ENCODE peak calls at places on chromosome 18, in ten cellular contexts. W is ascending aorta, A is neural progenitor cell, D is A549, E is suprapubic skin, I is adrenal gland, L is right lobe of liver, Z is esophagus squamous epithelium, R is thoracic aorta, N is HL-60. G is an unnamed sample.
A peak's percentile ranks its signal among the peaks of the same experiment; 100 is the strongest.

GRCh38 chr18:159037-159652 is 788 bp downstream of the USP14 start:
- DNase-seq in W (no peak), A (peak; percentile 46), D (peak; percentile 18), E (no peak), I (no peak), L (no peak), Z (no peak), R (no peak), N (peak; percentile 14), G (peak; percentile 42)

GRCh38 chr18:67508146-67508545 is 8.4 kb downstream of the DSEL start:
- DNase-seq in W (no peak), A (no peak), D (no peak), E (no peak), I (no peak), L (no peak), Z (no peak), R (no peak), N (no peak), G (no peak)

GRCh38 chr18:25457636-25458035 is 105.7 kb upstream of the ZNF521 start:
- DNase-seq in W (no peak), A (no peak), D (no peak), E (no peak), I (peak; percentile 29), L (no peak), Z (no peak), R (no peak), N (no peak), G (peak; percentile 63)

GRCh38 chr18:37641573-37641972 is 76.0 kb upstream of the CELF4 start:
- DNase-seq in W (no peak), A (no peak), D (no peak), E (no peak), I (no peak), L (no peak), Z (no peak), R (no peak), N (no peak), G (no peak)

GRCh38 chr18:63016270-63016669 is 300.9 kb downstream of the PHLPP1 start:
- DNase-seq in W (no peak), A (peak; percentile 77), D (peak; percentile 41), E (peak; percentile 53), I (peak; percentile 44), L (no peak), Z (no peak), R (no peak), N (peak; percentile 79), G (peak; percentile 82)

GRCh38 chr18:69948919-69949537 is 1.4 kb upstream of the CD226 start:
- DNase-seq in W (peak; percentile 69), A (no peak), D (no peak), E (no peak), I (peak; percentile 27), L (no peak), Z (no peak), R (peak; percentile 26), N (peak; percentile 58), G (no peak)

GRCh38 chr18:13500891-13501887 is 225.2 kb downstream of the FAM210A start:
- DNase-seq in W (peak; percentile 89), A (no peak), D (peak; percentile 50), E (no peak), I (peak; percentile 62), L (peak; percentile 84), Z (no peak), R (peak; percentile 36), N (no peak), G (peak; percentile 76)

GRCh38 chr18:61891271-61891670 is 1.5 kb downstream of the RNF152 start:
- DNase-seq in W (no peak), A (no peak), D (no peak), E (no peak), I (no peak), L (no peak), Z (no peak), R (no peak), N (no peak), G (peak; percentile 16)

GRCh38 chr18:25830787-25831186 is 259.6 kb downstream of the SS18 start:
- DNase-seq in W (peak; percentile 65), A (no peak), D (no peak), E (no peak), I (peak; percentile 84), L (no peak), Z (no peak), R (no peak), N (no peak), G (peak; percentile 90)

GRCh38 chr18:58456625-58457024 is 172.3 kb downstream of the ALPK2 start:
- DNase-seq in W (no peak), A (no peak), D (no peak), E (no peak), I (no peak), L (no peak), Z (no peak), R (no peak), N (no peak), G (no peak)

GRCh38 chr18:58315041-58315440 is 271.0 kb downstream of the NEDD4L start:
- DNase-seq in W (no peak), A (no peak), D (no peak), E (no peak), I (peak; percentile 36), L (no peak), Z (no peak), R (no peak), N (no peak), G (no peak)

GRCh38 chr18:12048010-12048826 is 45.4 kb upstream of the ANKRD62 start:
- DNase-seq in W (no peak), A (no peak), D (no peak), E (no peak), I (peak; percentile 11), L (no peak), Z (no peak), R (no peak), N (no peak), G (peak; percentile 51)

DNA sequence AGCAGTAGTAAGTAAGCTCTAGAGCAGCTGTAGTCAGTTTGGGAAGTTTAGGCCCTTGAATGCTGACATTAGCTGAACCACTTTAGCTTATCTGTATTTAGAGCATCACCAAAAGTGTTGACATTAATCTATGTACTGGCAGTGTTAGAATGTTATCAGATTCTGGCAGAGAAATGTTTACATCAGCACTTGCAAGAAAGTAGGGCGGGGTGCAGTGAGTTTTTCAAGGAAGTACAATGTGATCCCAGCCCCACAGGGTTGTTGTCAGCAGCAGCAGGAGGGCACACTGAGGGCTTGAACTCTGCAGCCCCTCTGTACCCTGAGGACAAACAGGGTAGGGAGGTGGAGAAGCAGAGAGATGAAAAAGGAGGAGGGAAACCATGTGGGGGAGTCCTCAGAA is 35.5 kb upstream of the RMP24 start:
- DNase-seq in W (no peak), A (no peak), D (no peak), E (no peak), I (no peak), L (no peak), Z (no peak), R (no peak), N (no peak), G (no peak)
- H3K27ac ChIP-seq in W (no peak overlapping the region), A (no peak overlapping the region), D (no peak overlapping the region), E (no peak overlapping the region), I (no peak overlapping the region), L (no peak overlapping the region), Z (no peak overlapping the region), R (no peak overlapping the region), N (no peak overlapping the region), G (no peak overlapping the region)

GRCh38 chr18:74152906-74153305 is 4.6 kb downstream of the TIMM21 start:
- DNase-seq in W (no peak), A (no peak), D (no peak), E (no peak), I (no peak), L (no peak), Z (no peak), R (no peak), N (peak; percentile 24), G (no peak)

GRCh38 chr18:74152270-74152669 is 3.9 kb downstream of the TIMM21 start:
- DNase-seq in W (no peak), A (no peak), D (no peak), E (no peak), I (no peak), L (no peak), Z (no peak), R (no peak), N (no peak), G (no peak)

GRCh38 chr18:74153793-74154192 is 5.5 kb downstream of the TIMM21 start:
- DNase-seq in W (no peak), A (no peak), D (no peak), E (no peak), I (no peak), L (no peak), Z (no peak), R (no peak), N (no peak), G (no peak)

GRCh38 chr18:74153377-74153776 is 5.1 kb downstream of the TIMM21 start:
- DNase-seq in W (no peak), A (no peak), D (no peak), E (no peak), I (no peak), L (no peak), Z (no peak), R (no peak), N (no peak), G (peak; percentile 12)

DNA sequence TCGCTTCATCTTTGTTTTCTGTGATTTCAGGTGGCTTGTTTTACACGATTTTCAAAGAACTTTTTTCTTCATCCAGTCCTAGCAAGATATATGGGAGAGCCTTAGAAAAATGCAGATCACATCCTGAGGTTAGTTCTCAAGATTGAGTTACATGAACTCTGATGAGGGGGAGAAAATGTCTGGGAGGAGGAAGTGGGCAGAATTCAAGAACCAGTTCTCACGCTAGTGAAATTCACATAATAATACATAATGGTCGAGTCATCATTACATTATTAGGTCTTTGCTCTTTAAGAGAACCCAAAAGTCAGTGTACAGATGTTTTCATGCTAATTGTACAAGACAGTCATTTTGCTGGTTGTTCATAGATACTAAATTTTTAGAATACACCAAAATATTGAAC is 7.0 kb downstream of the TIMM21 start:
- DNase-seq in W (no peak), A (no peak), D (no peak), E (no peak), I (no peak), L (no peak), Z (no peak), R (no peak), N (no peak), G (no peak)
- H3K27ac ChIP-seq in W (no peak overlapping the region), A (no peak overlapping the region), D (no peak overlapping the region), E (no peak overlapping the region), I (no peak overlapping the region), L (no peak overlapping the region), Z (no peak overlapping the region), R (no peak overlapping the region), N (no peak overlapping the region), G (no peak overlapping the region)

GRCh38 chr18:44712025-44712424 is 31.3 kb downstream of the SETBP1 start:
- DNase-seq in W (no peak), A (no peak), D (no peak), E (no peak), I (no peak), L (no peak), Z (no peak), R (no peak), N (no peak), G (no peak)
- H3K27ac ChIP-seq in W (no peak overlapping the region), A (no peak overlapping the region), D (no peak overlapping the region), E (no peak overlapping the region), I (no peak overlapping the region), L (no peak overlapping the region), Z (no peak overlapping the region), R (no peak overlapping the region), N (no peak overlapping the region), G (no peak overlapping the region)

DNA sequence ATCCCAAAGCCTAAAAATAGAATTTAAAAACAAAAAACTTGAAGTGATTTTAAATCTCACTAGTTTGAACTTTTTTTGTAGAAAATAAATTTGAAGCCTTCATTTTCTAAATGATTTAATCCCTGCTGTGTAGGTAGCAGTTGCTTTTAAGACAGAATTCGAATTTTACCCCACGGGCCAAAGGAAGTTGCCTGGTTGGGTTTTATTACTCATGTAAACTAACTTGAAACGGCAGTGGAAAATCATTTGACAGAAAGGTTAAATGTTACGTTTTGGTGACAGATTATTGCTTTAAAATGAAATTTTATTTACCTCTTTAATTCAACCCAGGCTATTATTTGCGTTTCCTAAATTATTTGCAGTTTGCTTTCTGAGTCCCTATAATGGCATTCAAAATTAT is 2.0 kb downstream of the MAPRE2 start:
- DNase-seq in W (no peak), A (no peak), D (no peak), E (no peak), I (no peak), L (no peak), Z (no peak), R (no peak), N (no peak), G (no peak)
- H3K27ac ChIP-seq in W (peak overlapping the region; percentile 82), A (no peak overlapping the region), D (no peak overlapping the region), E (no peak overlapping the region), I (peak overlapping the region; percentile 95), L (peak overlapping the region; percentile 91), Z (peak overlapping the region; percentile 22), R (peak overlapping the region; percentile 66), N (peak overlapping the region; percentile 90), G (no peak overlapping the region)

G was measured in GM23248.